ENCODE peak calls at places on chromosomes 4 and X, in seven cellular contexts. One of them, this sample, is unnamed.

GRCh38 chrX:39418936-39419659 is 617.8 kb downstream of the MID1IP1 start:
- DNase-seq in endothelial cell of umbilical vein: peak
- DNase-seq in progenitor cell of endocrine pancreas: no peak
- DNase-seq in upper lobe of left lung: no peak
- DNase-seq in fibroblast of the aortic adventitia: no peak
- DNase-seq in MM.1S: no peak
- DNase-seq in GM13977: no peak
- DNase-seq in this sample: no peak

GRCh38 chr4:35689866-35690265 is 554.4 kb downstream of the ARAP2 start:
- DNase-seq in endothelial cell of umbilical vein: no peak
- DNase-seq in progenitor cell of endocrine pancreas: no peak
- DNase-seq in upper lobe of left lung: no peak
- DNase-seq in fibroblast of the aortic adventitia: no peak
- DNase-seq in MM.1S: no peak
- DNase-seq in GM13977: no peak
- DNase-seq in this sample: no peak

GRCh38 chr4:126890994-126891393 is 741.8 kb upstream of the INTU start:
- DNase-seq in endothelial cell of umbilical vein: no peak
- DNase-seq in progenitor cell of endocrine pancreas: no peak
- DNase-seq in upper lobe of left lung: no peak
- DNase-seq in fibroblast of the aortic adventitia: peak
- DNase-seq in MM.1S: no peak
- DNase-seq in GM13977: no peak
- DNase-seq in this sample: no peak

GRCh38 chr4:7425591-7426468 is 8.9 kb downstream of the PSAPL1 start:
- DNase-seq in endothelial cell of umbilical vein: no peak
- DNase-seq in progenitor cell of endocrine pancreas: no peak
- DNase-seq in upper lobe of left lung: no peak
- DNase-seq in fibroblast of the aortic adventitia: no peak
- DNase-seq in MM.1S: no peak
- DNase-seq in GM13977: no peak
- DNase-seq in this sample: no peak

GRCh38 chr4:1260418-1261106 is 11.6 kb upstream of the CTBP1 start:
- DNase-seq in endothelial cell of umbilical vein: peak
- DNase-seq in progenitor cell of endocrine pancreas: no peak
- DNase-seq in upper lobe of left lung: peak
- DNase-seq in fibroblast of the aortic adventitia: no peak
- DNase-seq in MM.1S: no peak
- DNase-seq in GM13977: no peak
- DNase-seq in this sample: no peak

GRCh38 chr4:44674471-44674870 is 3.7 kb upstream of the GUF1 start:
- DNase-seq in endothelial cell of umbilical vein: no peak
- DNase-seq in progenitor cell of endocrine pancreas: no peak
- DNase-seq in upper lobe of left lung: no peak
- DNase-seq in fibroblast of the aortic adventitia: peak
- DNase-seq in MM.1S: no peak
- DNase-seq in GM13977: no peak
- DNase-seq in this sample: no peak

GRCh38 chr4:168524897-168525296 is 28.0 kb downstream of the PALLD start:
- DNase-seq in endothelial cell of umbilical vein: no peak
- DNase-seq in progenitor cell of endocrine pancreas: no peak
- DNase-seq in upper lobe of left lung: no peak
- DNase-seq in fibroblast of the aortic adventitia: no peak
- DNase-seq in MM.1S: no peak
- DNase-seq in GM13977: no peak
- DNase-seq in this sample: no peak

GRCh38 chrX:39936886-39937770 is 160.6 kb downstream of the BCOR start:
- DNase-seq in endothelial cell of umbilical vein: no peak
- DNase-seq in progenitor cell of endocrine pancreas: no peak
- DNase-seq in upper lobe of left lung: peak
- DNase-seq in fibroblast of the aortic adventitia: no peak
- DNase-seq in MM.1S: peak
- DNase-seq in GM13977: peak
- DNase-seq in this sample: peak

GRCh38 chrX:7965436-7965835 is 38.2 kb upstream of the PNPLA4 start:
- DNase-seq in endothelial cell of umbilical vein: no peak
- DNase-seq in progenitor cell of endocrine pancreas: no peak
- DNase-seq in upper lobe of left lung: no peak
- DNase-seq in fibroblast of the aortic adventitia: no peak
- DNase-seq in MM.1S: no peak
- DNase-seq in GM13977: no peak
- DNase-seq in this sample: no peak

GRCh38 chr4:7043521-7044414 is 596 bp downstream of the TADA2B start:
- DNase-seq in endothelial cell of umbilical vein: peak
- DNase-seq in progenitor cell of endocrine pancreas: peak
- DNase-seq in upper lobe of left lung: peak
- DNase-seq in fibroblast of the aortic adventitia: peak
- DNase-seq in MM.1S: peak
- DNase-seq in GM13977: no peak
- DNase-seq in this sample: peak

GRCh38 chr4:138449938-138450337 is 207.8 kb upstream of the SLC7A11 start:
- DNase-seq in endothelial cell of umbilical vein: peak
- DNase-seq in progenitor cell of endocrine pancreas: no peak
- DNase-seq in upper lobe of left lung: no peak
- DNase-seq in fibroblast of the aortic adventitia: peak
- DNase-seq in MM.1S: no peak
- DNase-seq in GM13977: no peak
- DNase-seq in this sample: no peak

GRCh38 chr4:135744928-135745327 is 1543.3 kb upstream of the PABPC4L start:
- DNase-seq in endothelial cell of umbilical vein: no peak
- DNase-seq in progenitor cell of endocrine pancreas: no peak
- DNase-seq in upper lobe of left lung: no peak
- DNase-seq in fibroblast of the aortic adventitia: no peak
- DNase-seq in MM.1S: no peak
- DNase-seq in GM13977: no peak
- DNase-seq in this sample: no peak

GRCh38 chr4:139501531-139502311 is 47.8 kb downstream of the RAB33B start:
- DNase-seq in endothelial cell of umbilical vein: no peak
- DNase-seq in progenitor cell of endocrine pancreas: no peak
- DNase-seq in upper lobe of left lung: no peak
- DNase-seq in fibroblast of the aortic adventitia: no peak
- DNase-seq in MM.1S: no peak
- DNase-seq in GM13977: no peak
- DNase-seq in this sample: no peak

GRCh38 chr4:107655289-107655688 is 64.7 kb downstream of the PAPSS1 start:
- DNase-seq in endothelial cell of umbilical vein: no peak
- DNase-seq in progenitor cell of endocrine pancreas: no peak
- DNase-seq in upper lobe of left lung: no peak
- DNase-seq in fibroblast of the aortic adventitia: no peak
- DNase-seq in MM.1S: no peak
- DNase-seq in GM13977: no peak
- DNase-seq in this sample: no peak

GRCh38 chrX:49129427-49129826 is 5.9 kb upstream of the GPKOW start:
- DNase-seq in endothelial cell of umbilical vein: no peak
- DNase-seq in progenitor cell of endocrine pancreas: no peak
- DNase-seq in upper lobe of left lung: no peak
- DNase-seq in fibroblast of the aortic adventitia: no peak
- DNase-seq in MM.1S: no peak
- DNase-seq in GM13977: no peak
- DNase-seq in this sample: no peak

GRCh38 chrX:3541336-3541735 is 172.1 kb downstream of the PRKX start:
- DNase-seq in endothelial cell of umbilical vein: no peak
- DNase-seq in progenitor cell of endocrine pancreas: no peak
- DNase-seq in upper lobe of left lung: no peak
- DNase-seq in fibroblast of the aortic adventitia: no peak
- DNase-seq in MM.1S: no peak
- DNase-seq in GM13977: no peak
- DNase-seq in this sample: no peak

GRCh38 chr4:16764622-16765021 is 133.8 kb downstream of the LDB2 start:
- DNase-seq in endothelial cell of umbilical vein: peak
- DNase-seq in progenitor cell of endocrine pancreas: no peak
- DNase-seq in upper lobe of left lung: no peak
- DNase-seq in fibroblast of the aortic adventitia: no peak
- DNase-seq in MM.1S: no peak
- DNase-seq in GM13977: no peak
- DNase-seq in this sample: no peak
- TF ChIP-seq CTCF in endothelial cell of umbilical vein: peak
- TF ChIP-seq CTCF in progenitor cell of endocrine pancreas: peak
- TF ChIP-seq CTCF in upper lobe of left lung: peak
- TF ChIP-seq CTCF in fibroblast of the aortic adventitia: peak
- TF ChIP-seq CTCF in MM.1S: peak
- TF ChIP-seq CTCF in GM13977: no peak
- TF ChIP-seq CTCF in this sample: no peak

GRCh38 chrX:111407948-111408347 is 4.0 kb downstream of the DCX start:
- DNase-seq in endothelial cell of umbilical vein: no peak
- DNase-seq in progenitor cell of endocrine pancreas: no peak
- DNase-seq in upper lobe of left lung: no peak
- DNase-seq in fibroblast of the aortic adventitia: no peak
- DNase-seq in MM.1S: no peak
- DNase-seq in GM13977: no peak
- DNase-seq in this sample: no peak

DNA sequence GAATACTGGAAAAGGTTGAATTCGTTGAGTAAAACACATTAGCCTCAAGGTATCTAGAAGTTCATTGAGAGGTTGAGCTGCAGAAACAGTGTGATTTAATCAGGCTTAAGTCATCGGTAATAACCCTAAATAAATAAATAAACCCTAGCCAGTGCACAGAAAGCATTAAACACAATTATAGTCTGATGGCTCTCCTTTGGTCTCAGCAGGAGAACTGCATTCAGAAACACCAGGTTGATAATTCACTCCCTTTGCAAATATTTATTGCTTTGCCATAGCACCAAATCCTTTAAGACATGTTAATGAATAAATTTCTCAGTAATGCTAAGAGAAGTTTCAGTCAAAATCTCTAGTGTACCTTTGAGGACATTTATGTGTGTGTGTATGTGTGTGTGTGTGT is 9.6 kb downstream of the DCX start:
- DNase-seq in endothelial cell of umbilical vein: no peak
- DNase-seq in progenitor cell of endocrine pancreas: no peak
- DNase-seq in upper lobe of left lung: no peak
- DNase-seq in fibroblast of the aortic adventitia: no peak
- DNase-seq in MM.1S: no peak
- DNase-seq in GM13977: no peak
- DNase-seq in this sample: no peak
- TF ChIP-seq CTCF in endothelial cell of umbilical vein: no peak
- TF ChIP-seq CTCF in progenitor cell of endocrine pancreas: no peak
- TF ChIP-seq CTCF in upper lobe of left lung: no peak
- TF ChIP-seq CTCF in fibroblast of the aortic adventitia: no peak
- TF ChIP-seq CTCF in MM.1S: no peak
- TF ChIP-seq CTCF in GM13977: no peak
- TF ChIP-seq CTCF in this sample: no peak

GRCh38 chr4:15159477-15160019 is 157.3 kb downstream of the CPEB2 start:
- DNase-seq in endothelial cell of umbilical vein: no peak
- DNase-seq in progenitor cell of endocrine pancreas: no peak
- DNase-seq in upper lobe of left lung: no peak
- DNase-seq in fibroblast of the aortic adventitia: no peak
- DNase-seq in MM.1S: no peak
- DNase-seq in GM13977: no peak
- DNase-seq in this sample: no peak
- TF ChIP-seq CTCF in endothelial cell of umbilical vein: no peak
- TF ChIP-seq CTCF in progenitor cell of endocrine pancreas: no peak
- TF ChIP-seq CTCF in upper lobe of left lung: no peak
- TF ChIP-seq CTCF in fibroblast of the aortic adventitia: no peak
- TF ChIP-seq CTCF in MM.1S: no peak
- TF ChIP-seq CTCF in GM13977: no peak
- TF ChIP-seq CTCF in this sample: no peak

DNA sequence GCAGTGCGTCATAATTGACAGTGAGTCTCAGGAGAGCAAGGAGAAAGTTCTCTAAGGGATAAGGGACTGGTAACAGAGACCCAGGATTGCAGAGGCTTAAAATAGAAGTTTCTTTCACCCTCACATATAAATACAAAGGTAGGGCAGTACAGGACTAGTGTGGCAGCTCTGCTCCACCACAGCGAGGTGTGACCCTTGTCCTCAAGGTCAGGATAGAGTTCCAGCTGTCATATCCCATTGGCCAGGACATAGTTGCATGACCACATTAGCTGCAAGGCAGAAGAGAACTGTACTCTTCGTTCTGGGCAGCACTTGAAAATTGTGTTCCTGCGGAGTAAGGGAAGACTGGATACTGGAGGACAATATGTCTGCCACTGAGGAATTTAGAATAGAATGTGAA is 94.5 kb downstream of the RS1 start:
- DNase-seq in endothelial cell of umbilical vein: no peak
- DNase-seq in progenitor cell of endocrine pancreas: no peak
- DNase-seq in upper lobe of left lung: no peak
- DNase-seq in fibroblast of the aortic adventitia: no peak
- DNase-seq in MM.1S: no peak
- DNase-seq in GM13977: no peak
- DNase-seq in this sample: no peak
- TF ChIP-seq CTCF in endothelial cell of umbilical vein: no peak
- TF ChIP-seq CTCF in progenitor cell of endocrine pancreas: no peak
- TF ChIP-seq CTCF in upper lobe of left lung: no peak
- TF ChIP-seq CTCF in fibroblast of the aortic adventitia: no peak
- TF ChIP-seq CTCF in MM.1S: no peak
- TF ChIP-seq CTCF in GM13977: no peak
- TF ChIP-seq CTCF in this sample: no peak

DNA sequence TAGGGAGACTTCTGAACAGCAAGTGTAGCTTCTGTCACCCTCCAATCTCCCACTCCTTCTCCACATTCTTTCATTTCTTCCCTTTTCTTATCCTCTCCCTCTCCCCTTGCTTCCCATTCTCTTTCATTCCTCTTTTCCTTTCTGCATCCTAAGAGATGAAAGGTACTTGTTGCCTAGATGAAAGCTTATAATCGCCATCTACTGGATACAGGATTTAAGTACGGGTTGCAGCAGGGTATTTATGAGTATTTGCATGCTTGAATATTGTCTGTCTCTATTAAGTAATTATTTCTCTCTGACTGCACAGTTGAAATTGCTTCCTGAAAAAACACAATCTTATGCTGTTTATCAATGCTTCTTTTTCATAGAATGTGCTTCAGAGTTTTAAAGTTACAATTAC is 174.0 kb upstream of the TENT5D start:
- DNase-seq in endothelial cell of umbilical vein: no peak
- DNase-seq in progenitor cell of endocrine pancreas: no peak
- DNase-seq in upper lobe of left lung: no peak
- DNase-seq in fibroblast of the aortic adventitia: peak
- DNase-seq in MM.1S: no peak
- DNase-seq in GM13977: no peak
- DNase-seq in this sample: no peak
- TF ChIP-seq CTCF in endothelial cell of umbilical vein: no peak
- TF ChIP-seq CTCF in progenitor cell of endocrine pancreas: no peak
- TF ChIP-seq CTCF in upper lobe of left lung: no peak
- TF ChIP-seq CTCF in fibroblast of the aortic adventitia: no peak
- TF ChIP-seq CTCF in MM.1S: no peak
- TF ChIP-seq CTCF in GM13977: no peak
- TF ChIP-seq CTCF in this sample: no peak

This sample was measured in activated CD8-positive, alpha-beta T cell treated with anti-CD3 and anti-CD28 coated beads for 36 hours.